ENCODE peak calls at places on chromosomes 3 and 15, in ten cellular contexts. One of them, this sample, is unnamed.

GRCh38 chr3:157700405-157700804 is 197.2 kb upstream of the VEPH1 start:
- DNase-seq in fibroblast of lung: no peak
- DNase-seq in endodermal cell: no peak
- DNase-seq in left ventricle myocardium inferior: no peak
- DNase-seq in tibial nerve: no peak
- DNase-seq in endothelial cell of umbilical vein: no peak
- DNase-seq in Karpas-422: peak; percentile 45
- DNase-seq in psoas muscle: no peak
- DNase-seq in transverse colon: no peak
- DNase-seq in body of pancreas: no peak
- DNase-seq in this sample: no peak

GRCh38 chr3:168608926-168609325 is 513.2 kb upstream of the GOLIM4 start:
- DNase-seq in fibroblast of lung: no peak
- DNase-seq in endodermal cell: no peak
- DNase-seq in left ventricle myocardium inferior: no peak
- DNase-seq in tibial nerve: no peak
- DNase-seq in endothelial cell of umbilical vein: no peak
- DNase-seq in Karpas-422: no peak
- DNase-seq in psoas muscle: no peak
- DNase-seq in transverse colon: no peak
- DNase-seq in body of pancreas: no peak
- DNase-seq in this sample: no peak

GRCh38 chr15:57036352-57036751 is 117.9 kb downstream of the TCF12 start:
- DNase-seq in fibroblast of lung: no peak
- DNase-seq in endodermal cell: no peak
- DNase-seq in left ventricle myocardium inferior: no peak
- DNase-seq in tibial nerve: no peak
- DNase-seq in endothelial cell of umbilical vein: no peak
- DNase-seq in Karpas-422: no peak
- DNase-seq in psoas muscle: no peak
- DNase-seq in transverse colon: no peak
- DNase-seq in body of pancreas: no peak
- DNase-seq in this sample: no peak

GRCh38 chr3:170572665-170573253 is 13.1 kb downstream of the SLC7A14 start:
- DNase-seq in fibroblast of lung: peak; percentile 80
- DNase-seq in endodermal cell: no peak
- DNase-seq in left ventricle myocardium inferior: no peak
- DNase-seq in tibial nerve: no peak
- DNase-seq in endothelial cell of umbilical vein: peak; percentile 42
- DNase-seq in Karpas-422: no peak
- DNase-seq in psoas muscle: no peak
- DNase-seq in transverse colon: no peak
- DNase-seq in body of pancreas: no peak
- DNase-seq in this sample: no peak

GRCh38 chr15:72334842-72335241 is 14.9 kb upstream of the CELF6 start:
- DNase-seq in fibroblast of lung: no peak
- DNase-seq in endodermal cell: no peak
- DNase-seq in left ventricle myocardium inferior: no peak
- DNase-seq in tibial nerve: no peak
- DNase-seq in endothelial cell of umbilical vein: no peak
- DNase-seq in Karpas-422: no peak
- DNase-seq in psoas muscle: no peak
- DNase-seq in transverse colon: no peak
- DNase-seq in body of pancreas: no peak
- DNase-seq in this sample: no peak

GRCh38 chr3:50132421-50133282 is 22.5 kb upstream of the SEMA3F start:
- DNase-seq in fibroblast of lung: no peak
- DNase-seq in endodermal cell: peak; percentile 74
- DNase-seq in left ventricle myocardium inferior: no peak
- DNase-seq in tibial nerve: no peak
- DNase-seq in endothelial cell of umbilical vein: no peak
- DNase-seq in Karpas-422: no peak
- DNase-seq in psoas muscle: no peak
- DNase-seq in transverse colon: no peak
- DNase-seq in body of pancreas: no peak
- DNase-seq in this sample: no peak

GRCh38 chr3:58349792-58350626 is 17.3 kb downstream of the PXK start:
- DNase-seq in fibroblast of lung: no peak
- DNase-seq in endodermal cell: no peak
- DNase-seq in left ventricle myocardium inferior: no peak
- DNase-seq in tibial nerve: no peak
- DNase-seq in endothelial cell of umbilical vein: no peak
- DNase-seq in Karpas-422: peak; percentile 97
- DNase-seq in psoas muscle: no peak
- DNase-seq in transverse colon: no peak
- DNase-seq in body of pancreas: peak; percentile 35
- DNase-seq in this sample: no peak

GRCh38 chr3:160162440-160162839 is 62.8 kb upstream of the C3orf80 start:
- DNase-seq in fibroblast of lung: peak; percentile 48
- DNase-seq in endodermal cell: peak; percentile 92
- DNase-seq in left ventricle myocardium inferior: no peak
- DNase-seq in tibial nerve: no peak
- DNase-seq in endothelial cell of umbilical vein: no peak
- DNase-seq in Karpas-422: no peak
- DNase-seq in psoas muscle: no peak
- DNase-seq in transverse colon: no peak
- DNase-seq in body of pancreas: no peak
- DNase-seq in this sample: no peak

GRCh38 chr3:113287818-113288648 is 76.7 kb downstream of the BOC start:
- DNase-seq in fibroblast of lung: peak; percentile 51
- DNase-seq in endodermal cell: peak; percentile 88
- DNase-seq in left ventricle myocardium inferior: no peak
- DNase-seq in tibial nerve: peak; percentile 52
- DNase-seq in endothelial cell of umbilical vein: peak; percentile 75
- DNase-seq in Karpas-422: peak; percentile 80
- DNase-seq in psoas muscle: no peak
- DNase-seq in transverse colon: peak; percentile 53
- DNase-seq in body of pancreas: peak; percentile 62
- DNase-seq in this sample: peak; percentile 64

GRCh38 chr3:74832925-74833324 is 218.5 kb upstream of the CNTN3 start:
- DNase-seq in fibroblast of lung: no peak
- DNase-seq in endodermal cell: no peak
- DNase-seq in left ventricle myocardium inferior: no peak
- DNase-seq in tibial nerve: no peak
- DNase-seq in endothelial cell of umbilical vein: no peak
- DNase-seq in Karpas-422: no peak
- DNase-seq in psoas muscle: no peak
- DNase-seq in transverse colon: no peak
- DNase-seq in body of pancreas: no peak
- DNase-seq in this sample: no peak

GRCh38 chr3:138812806-138813205 is 21.9 kb downstream of the PIK3CB start:
- DNase-seq in fibroblast of lung: peak; percentile 17
- DNase-seq in endodermal cell: no peak
- DNase-seq in left ventricle myocardium inferior: no peak
- DNase-seq in tibial nerve: no peak
- DNase-seq in endothelial cell of umbilical vein: no peak
- DNase-seq in Karpas-422: no peak
- DNase-seq in psoas muscle: no peak
- DNase-seq in transverse colon: no peak
- DNase-seq in body of pancreas: no peak
- DNase-seq in this sample: no peak

GRCh38 chr3:45509038-45509767 is 85.3 kb upstream of the LIMD1 start:
- DNase-seq in fibroblast of lung: peak; percentile 99
- DNase-seq in endodermal cell: peak; percentile 59
- DNase-seq in left ventricle myocardium inferior: no peak
- DNase-seq in tibial nerve: no peak
- DNase-seq in endothelial cell of umbilical vein: no peak
- DNase-seq in Karpas-422: no peak
- DNase-seq in psoas muscle: no peak
- DNase-seq in transverse colon: no peak
- DNase-seq in body of pancreas: no peak
- DNase-seq in this sample: no peak

GRCh38 chr3:171417813-171418212 is 42.4 kb downstream of the TNIK start:
- DNase-seq in fibroblast of lung: peak; percentile 94
- DNase-seq in endodermal cell: no peak
- DNase-seq in left ventricle myocardium inferior: peak; percentile 28
- DNase-seq in tibial nerve: no peak
- DNase-seq in endothelial cell of umbilical vein: peak; percentile 87
- DNase-seq in Karpas-422: no peak
- DNase-seq in psoas muscle: peak; percentile 44
- DNase-seq in transverse colon: peak; percentile 28
- DNase-seq in body of pancreas: no peak
- DNase-seq in this sample: no peak

GRCh38 chr15:90389513-90389912 is 1.5 kb downstream of the IQGAP1 start:
- DNase-seq in fibroblast of lung: no peak
- DNase-seq in endodermal cell: no peak
- DNase-seq in left ventricle myocardium inferior: no peak
- DNase-seq in tibial nerve: no peak
- DNase-seq in endothelial cell of umbilical vein: no peak
- DNase-seq in Karpas-422: no peak
- DNase-seq in psoas muscle: no peak
- DNase-seq in transverse colon: no peak
- DNase-seq in body of pancreas: no peak
- DNase-seq in this sample: no peak

GRCh38 chr3:149990423-149990953 is 19.8 kb upstream of the PFN2 start:
- DNase-seq in fibroblast of lung: peak; percentile 18
- DNase-seq in endodermal cell: no peak
- DNase-seq in left ventricle myocardium inferior: no peak
- DNase-seq in tibial nerve: no peak
- DNase-seq in endothelial cell of umbilical vein: no peak
- DNase-seq in Karpas-422: no peak
- DNase-seq in psoas muscle: no peak
- DNase-seq in transverse colon: no peak
- DNase-seq in body of pancreas: no peak
- DNase-seq in this sample: no peak

GRCh38 chr15:100234158-100235029 is 107.4 kb downstream of the ADAMTS17 start:
- DNase-seq in fibroblast of lung: peak; percentile 8
- DNase-seq in endodermal cell: no peak
- DNase-seq in left ventricle myocardium inferior: peak; percentile 73
- DNase-seq in tibial nerve: no peak
- DNase-seq in endothelial cell of umbilical vein: no peak
- DNase-seq in Karpas-422: no peak
- DNase-seq in psoas muscle: peak; percentile 73
- DNase-seq in transverse colon: peak; percentile 21
- DNase-seq in body of pancreas: no peak
- DNase-seq in this sample: peak; percentile 49

GRCh38 chr15:47244361-47244760 is 472.9 kb upstream of the SEMA6D start:
- DNase-seq in fibroblast of lung: no peak
- DNase-seq in endodermal cell: no peak
- DNase-seq in left ventricle myocardium inferior: no peak
- DNase-seq in tibial nerve: no peak
- DNase-seq in endothelial cell of umbilical vein: no peak
- DNase-seq in Karpas-422: no peak
- DNase-seq in psoas muscle: no peak
- DNase-seq in transverse colon: no peak
- DNase-seq in body of pancreas: no peak
- DNase-seq in this sample: no peak

GRCh38 chr15:40873625-40874561 is at the start of gene RHOV:
- DNase-seq in fibroblast of lung: peak; percentile 53
- DNase-seq in endodermal cell: peak; percentile 96
- DNase-seq in left ventricle myocardium inferior: peak; percentile 38
- DNase-seq in tibial nerve: no peak
- DNase-seq in endothelial cell of umbilical vein: peak; percentile 43
- DNase-seq in Karpas-422: peak; percentile 77
- DNase-seq in psoas muscle: peak; percentile 66
- DNase-seq in transverse colon: peak; percentile 85
- DNase-seq in body of pancreas: peak; percentile 92
- DNase-seq in this sample: no peak
- H3K4me1 ChIP-seq in fibroblast of lung: no peaks in the 10 kb centered on the region
- H3K4me1 ChIP-seq in endodermal cell: no peaks in the 10 kb centered on the region
- H3K4me1 ChIP-seq in left ventricle myocardium inferior: peaks cover 14% of the 10 kb centered on the region
- H3K4me1 ChIP-seq in tibial nerve: no peaks in the 10 kb centered on the region
- H3K4me1 ChIP-seq in endothelial cell of umbilical vein: no peaks in the 10 kb centered on the region
- H3K4me1 ChIP-seq in Karpas-422: peaks cover 22% of the 10 kb centered on the region
- H3K4me1 ChIP-seq in psoas muscle: peaks cover 4% of the 10 kb centered on the region
- H3K4me1 ChIP-seq in transverse colon: peaks cover 32% of the 10 kb centered on the region
- H3K4me1 ChIP-seq in body of pancreas: peaks cover 53% of the 10 kb centered on the region
- H3K4me1 ChIP-seq in this sample: no peaks in the 10 kb centered on the region

DNA sequence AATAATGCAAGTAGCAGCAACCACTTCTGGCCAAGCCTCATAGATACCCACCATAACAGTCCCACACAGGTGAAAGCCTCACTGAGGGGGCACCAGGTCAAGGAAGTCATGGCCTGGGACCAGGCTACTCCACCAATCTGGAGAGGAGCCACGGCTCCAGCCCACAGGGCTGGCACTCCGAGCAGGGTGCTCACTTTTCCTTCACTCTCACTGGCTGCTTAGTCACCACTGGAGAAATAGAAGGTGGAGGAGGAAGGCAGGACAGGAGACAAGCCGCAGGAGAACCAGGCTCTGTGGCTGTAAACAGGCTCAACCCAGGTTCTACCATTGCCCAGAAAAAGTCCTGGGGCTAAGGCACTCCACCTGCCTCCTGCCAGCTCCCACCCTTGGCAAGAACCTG is 1.2 kb downstream of the USP19 start:
- DNase-seq in fibroblast of lung: peak; percentile 33
- DNase-seq in endodermal cell: no peak
- DNase-seq in left ventricle myocardium inferior: no peak
- DNase-seq in tibial nerve: no peak
- DNase-seq in endothelial cell of umbilical vein: no peak
- DNase-seq in Karpas-422: no peak
- DNase-seq in psoas muscle: peak; percentile 67
- DNase-seq in transverse colon: no peak
- DNase-seq in body of pancreas: no peak
- DNase-seq in this sample: no peak
- H3K4me3 ChIP-seq in fibroblast of lung: peak overlapping the region; percentile 95
- H3K4me3 ChIP-seq in endodermal cell: peak overlapping the region; percentile 89
- H3K4me3 ChIP-seq in left ventricle myocardium inferior: peak overlapping the region; percentile 99
- H3K4me3 ChIP-seq in tibial nerve: peak overlapping the region; percentile 96
- H3K4me3 ChIP-seq in endothelial cell of umbilical vein: peak overlapping the region; percentile 71
- H3K4me3 ChIP-seq in Karpas-422: peak overlapping the region; percentile 90
- H3K4me3 ChIP-seq in psoas muscle: peak overlapping the region; percentile 98
- H3K4me3 ChIP-seq in transverse colon: peak overlapping the region; percentile 81
- H3K4me3 ChIP-seq in body of pancreas: no peak overlapping the region
- H3K4me3 ChIP-seq in this sample: peak overlapping the region; percentile 83

GRCh38 chr15:93459396-93459795 is 370.4 kb upstream of the RGMA start:
- DNase-seq in fibroblast of lung: no peak
- DNase-seq in endodermal cell: no peak
- DNase-seq in left ventricle myocardium inferior: no peak
- DNase-seq in tibial nerve: no peak
- DNase-seq in endothelial cell of umbilical vein: no peak
- DNase-seq in Karpas-422: no peak
- DNase-seq in psoas muscle: peak; percentile 78
- DNase-seq in transverse colon: no peak
- DNase-seq in body of pancreas: no peak
- DNase-seq in this sample: peak; percentile 53
- H3K4me1 ChIP-seq in fibroblast of lung: no peaks in the 10 kb centered on the region
- H3K4me1 ChIP-seq in endodermal cell: no peaks in the 10 kb centered on the region
- H3K4me1 ChIP-seq in left ventricle myocardium inferior: peaks cover 7% of the 10 kb centered on the region
- H3K4me1 ChIP-seq in tibial nerve: no peaks in the 10 kb centered on the region
- H3K4me1 ChIP-seq in endothelial cell of umbilical vein: no peaks in the 10 kb centered on the region
- H3K4me1 ChIP-seq in Karpas-422: peaks cover 4% of the 10 kb centered on the region
- H3K4me1 ChIP-seq in psoas muscle: peaks cover 17% of the 10 kb centered on the region
- H3K4me1 ChIP-seq in transverse colon: no peaks in the 10 kb centered on the region
- H3K4me1 ChIP-seq in body of pancreas: peaks cover 24% of the 10 kb centered on the region
- H3K4me1 ChIP-seq in this sample: no peaks in the 10 kb centered on the region

GRCh38 chr3:73622135-73622534 is 2.6 kb downstream of the PDZRN3 start:
- DNase-seq in fibroblast of lung: no peak
- DNase-seq in endodermal cell: peak; percentile 66
- DNase-seq in left ventricle myocardium inferior: peak; percentile 78
- DNase-seq in tibial nerve: no peak
- DNase-seq in endothelial cell of umbilical vein: no peak
- DNase-seq in Karpas-422: no peak
- DNase-seq in psoas muscle: peak; percentile 78
- DNase-seq in transverse colon: peak; percentile 46
- DNase-seq in body of pancreas: peak; percentile 85
- DNase-seq in this sample: peak; percentile 81
- H3K4me3 ChIP-seq in fibroblast of lung: peak overlapping the region; percentile 89
- H3K4me3 ChIP-seq in endodermal cell: peak overlapping the region; percentile 90
- H3K4me3 ChIP-seq in left ventricle myocardium inferior: peak overlapping the region; percentile 78
- H3K4me3 ChIP-seq in tibial nerve: peak overlapping the region; percentile 29
- H3K4me3 ChIP-seq in endothelial cell of umbilical vein: no peak overlapping the region
- H3K4me3 ChIP-seq in Karpas-422: no peak overlapping the region
- H3K4me3 ChIP-seq in psoas muscle: peak overlapping the region; percentile 81
- H3K4me3 ChIP-seq in transverse colon: peak overlapping the region; percentile 72
- H3K4me3 ChIP-seq in body of pancreas: no peak overlapping the region
- H3K4me3 ChIP-seq in this sample: peak overlapping the region; percentile 86

This sample was measured in tibial artery.